ENCODE peak calls at places on chromosomes 12 and 14, in eight cellular contexts. G, B, D, A, S, O, H and R are unnamed samples.

GRCh38 chr12:57868870-57869609 is 22.5 kb upstream of the CTDSP2 start:
- DNase-seq in G (peak; percentile 51), B (no peak), D (no peak), A (peak; percentile 72), S (no peak), O (peak; percentile 62), H (no peak), R (no peak)

GRCh38 chr14:49550284-49551184 is 35.6 kb downstream of the RPS29 start:
- DNase-seq in G (no peak), B (no peak), D (no peak), A (no peak), S (peak; percentile 31), O (no peak), H (no peak), R (no peak)

GRCh38 chr12:124566181-124567034 is 1.0 kb downstream of the NCOR2 start:
- DNase-seq in G (peak; percentile 60), B (peak; percentile 85), D (peak; percentile 43), A (peak; percentile 90), S (peak; percentile 76), O (peak; percentile 91), H (no peak), R (peak; percentile 91)

GRCh38 chr12:94795520-94795919 is 145.2 kb upstream of the TMCC3 start:
- DNase-seq in G (no peak), B (no peak), D (peak; percentile 24), A (no peak), S (peak; percentile 41), O (no peak), H (no peak), R (no peak)

GRCh38 chr12:106953352-106954260 is 2.1 kb upstream of the TMEM263 start:
- DNase-seq in G (no peak), B (no peak), D (no peak), A (no peak), S (peak; percentile 10), O (no peak), H (no peak), R (no peak)

GRCh38 chr14:89892953-89893352 is 61.6 kb downstream of the EFCAB11 start:
- DNase-seq in G (no peak), B (no peak), D (no peak), A (no peak), S (no peak), O (no peak), H (no peak), R (no peak)

GRCh38 chr12:50201987-50202521 is 34.9 kb upstream of the CERS5 start:
- DNase-seq in G (no peak), B (no peak), D (no peak), A (no peak), S (peak; percentile 81), O (no peak), H (no peak), R (peak; percentile 42)

GRCh38 chr14:81990312-81990761 is 456.7 kb upstream of the SEL1L start:
- DNase-seq in G (peak; percentile 63), B (no peak), D (peak; percentile 12), A (no peak), S (peak; percentile 46), O (peak; percentile 30), H (peak; percentile 7), R (peak; percentile 51)

GRCh38 chr12:128420163-128420562 is 153.2 kb downstream of the TMEM132C start:
- DNase-seq in G (no peak), B (no peak), D (no peak), A (no peak), S (no peak), O (no peak), H (no peak), R (no peak)

GRCh38 chr12:107229827-107230226 is 136.5 kb upstream of the CRY1 start:
- DNase-seq in G (no peak), B (no peak), D (no peak), A (no peak), S (no peak), O (no peak), H (no peak), R (no peak)

GRCh38 chr12:109949089-109949488 is 47.1 kb downstream of the GIT2 start:
- DNase-seq in G (no peak), B (no peak), D (no peak), A (no peak), S (no peak), O (no peak), H (no peak), R (no peak)

GRCh38 chr12:44225128-44225527 is 389.2 kb downstream of the TMEM117 start:
- DNase-seq in G (no peak), B (no peak), D (no peak), A (no peak), S (no peak), O (no peak), H (no peak), R (no peak)

GRCh38 chr14:104075530-104076151 is 9.9 kb upstream of the ASPG start:
- DNase-seq in G (no peak), B (no peak), D (no peak), A (no peak), S (no peak), O (no peak), H (no peak), R (no peak)

GRCh38 chr12:124796303-124796957 is 67.2 kb downstream of the SCARB1 start:
- DNase-seq in G (no peak), B (no peak), D (no peak), A (no peak), S (no peak), O (no peak), H (no peak), R (no peak)

GRCh38 chr12:70812124-70812523 is 108.4 kb downstream of the PTPRR start:
- DNase-seq in G (no peak), B (no peak), D (no peak), A (no peak), S (no peak), O (no peak), H (no peak), R (peak; percentile 55)

GRCh38 chr12:56529656-56530055 is 8.0 kb downstream of the RBMS2 start:
- DNase-seq in G (no peak), B (no peak), D (no peak), A (no peak), S (no peak), O (no peak), H (no peak), R (no peak)

GRCh38 chr12:26746315-26746714 is 86.7 kb downstream of the ITPR2 start:
- DNase-seq in G (no peak), B (no peak), D (peak; percentile 55), A (no peak), S (peak; percentile 35), O (no peak), H (no peak), R (no peak)
- TF ChIP-seq CTCF in G (no peak), B (no peak), D (no peak), A (no peak), S (no peak), O (no peak), H (no peak), R (no peak)

GRCh38 chr12:32681272-32681671 is 2.2 kb downstream of the DNM1L start:
- DNase-seq in G (no peak), B (no peak), D (no peak), A (no peak), S (no peak), O (no peak), H (no peak), R (no peak)

GRCh38 chr12:32679910-32680217 is 763 bp downstream of the DNM1L start:
- DNase-seq in G (no peak), B (no peak), D (no peak), A (no peak), S (peak; percentile 59), O (no peak), H (no peak), R (no peak)

GRCh38 chr12:32680787-32681186 is 1.7 kb downstream of the DNM1L start:
- DNase-seq in G (no peak), B (no peak), D (no peak), A (no peak), S (no peak), O (no peak), H (no peak), R (no peak)

DNA sequence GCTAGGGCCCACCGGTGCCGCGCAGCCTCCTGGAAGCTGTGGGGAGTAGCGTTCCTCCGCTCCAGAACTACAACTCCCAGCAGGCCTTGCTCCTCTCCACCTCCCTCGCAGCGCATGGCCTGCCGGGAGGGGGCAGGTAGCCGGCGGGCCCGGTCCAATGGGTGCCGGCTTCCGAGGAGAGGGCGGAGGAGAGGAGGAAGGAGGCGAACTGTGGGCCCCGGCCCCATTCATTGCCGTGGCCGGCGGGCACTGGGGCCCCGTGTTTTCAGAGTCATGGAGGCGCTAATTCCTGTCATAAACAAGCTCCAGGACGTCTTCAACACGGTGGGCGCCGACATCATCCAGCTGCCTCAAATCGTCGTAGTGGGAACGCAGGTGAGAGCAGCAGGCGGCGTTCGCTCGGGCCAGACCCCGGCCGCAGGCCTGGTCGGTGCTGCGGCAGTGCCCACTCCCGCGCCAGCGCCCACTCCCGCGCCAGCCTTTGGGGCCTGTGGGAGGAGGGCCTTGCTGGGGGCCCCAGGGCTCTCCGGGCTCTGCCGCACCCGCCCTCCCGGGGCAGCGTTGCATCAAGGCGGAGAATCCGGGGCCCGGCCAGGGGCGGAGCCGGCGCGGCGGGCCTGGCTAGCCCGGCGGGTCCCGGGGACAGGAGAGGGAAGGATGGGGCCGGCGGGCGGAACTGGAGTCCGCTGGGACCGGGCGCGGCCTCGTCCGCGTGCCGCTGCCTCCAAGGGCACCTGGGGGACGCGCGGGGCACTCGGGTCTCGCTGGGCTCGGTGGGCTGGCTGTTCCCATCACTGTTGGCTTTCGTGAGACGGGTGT is at the start of gene DNM1L:
- DNase-seq in G (peak; percentile 85), B (peak; percentile 95), D (peak; percentile 80), A (peak; percentile 94), S (peak; percentile 96), O (peak; percentile 96), H (peak; percentile 80), R (peak; percentile 96)
- TF ChIP-seq CTCF in G (peak; percentile 17), B (no peak), D (no peak), A (peak; percentile 12), S (peak; percentile 21), O (no peak), H (no peak), R (no peak)

GRCh38 chr14:52332269-52332668 is 18.2 kb downstream of the PTGER2 start:
- DNase-seq in G (no peak), B (no peak), D (no peak), A (no peak), S (no peak), O (no peak), H (no peak), R (no peak)

GRCh38 chr14:52338282-52338681 is 24.2 kb downstream of the PTGER2 start:
- DNase-seq in G (no peak), B (no peak), D (no peak), A (no peak), S (peak; percentile 73), O (peak; percentile 51), H (no peak), R (no peak)

GRCh38 chr14:52329678-52330376 is 15.7 kb downstream of the PTGER2 start:
- DNase-seq in G (no peak), B (no peak), D (no peak), A (no peak), S (no peak), O (no peak), H (peak; percentile 13), R (no peak)

GRCh38 chr14:52333108-52333507 is 19.0 kb downstream of the PTGER2 start:
- DNase-seq in G (no peak), B (no peak), D (no peak), A (no peak), S (no peak), O (no peak), H (no peak), R (no peak)

GRCh38 chr14:52333823-52334657 is 19.9 kb downstream of the PTGER2 start:
- DNase-seq in G (no peak), B (no peak), D (no peak), A (no peak), S (no peak), O (no peak), H (no peak), R (no peak)
- TF ChIP-seq CTCF in G (no peak), B (no peak), D (no peak), A (no peak), S (no peak), O (no peak), H (no peak), R (no peak)

GRCh38 chr12:96780330-96780729 is 126.7 kb upstream of the NEDD1 start:
- DNase-seq in G (no peak), B (no peak), D (no peak), A (no peak), S (no peak), O (no peak), H (no peak), R (no peak)
- TF ChIP-seq CTCF in G (no peak), B (no peak), D (no peak), A (no peak), S (no peak), O (no peak), H (no peak), R (no peak)